ENCODE peak calls at places on chromosome 21, in five cellular contexts. N is AG04450, W is MM.1S, C is thyroid gland, Q is Karpas-422. U is an unnamed sample.
A peak's percentile ranks its signal among the peaks of the same experiment; 100 is the strongest.

GRCh38 chr21:29423521-29423920 is 124.8 kb downstream of the BACH1 start:
- DNase-seq in N (no peak), W (no peak), C (no peak), Q (no peak), U (no peak)

GRCh38 chr21:42865361-42866160 is 13.8 kb downstream of the WDR4 start:
- DNase-seq in N (no peak), W (no peak), C (peak; percentile 99), Q (no peak), U (no peak)

GRCh38 chr21:30189763-30190162 is 23.2 kb upstream of the CLDN17 start:
- DNase-seq in N (no peak), W (no peak), C (no peak), Q (no peak), U (no peak)

GRCh38 chr21:28688381-28688780 is 304.3 kb downstream of the LTN1 start:
- DNase-seq in N (no peak), W (no peak), C (no peak), Q (no peak), U (peak; percentile 33)

GRCh38 chr21:27645285-27645684 is 678.4 kb upstream of the ADAMTS5 start:
- DNase-seq in N (no peak), W (no peak), C (no peak), Q (no peak), U (peak; percentile 86)

GRCh38 chr21:42043201-42043895 is 27.8 kb upstream of the UMODL1 start:
- DNase-seq in N (no peak), W (no peak), C (no peak), Q (no peak), U (no peak)

GRCh38 chr21:42265229-42265812 is 46.4 kb downstream of the ABCG1 start:
- DNase-seq in N (no peak), W (no peak), C (no peak), Q (no peak), U (no peak)

GRCh38 chr21:42431196-42431595 is 27.5 kb downstream of the UBASH3A start:
- DNase-seq in N (no peak), W (no peak), C (no peak), Q (no peak), U (no peak)

GRCh38 chr21:33396966-33397365 is 6.2 kb upstream of the IFNGR2 start:
- DNase-seq in N (no peak), W (no peak), C (no peak), Q (no peak), U (no peak)

GRCh38 chr21:41742073-41742875 is 24.6 kb downstream of the RIPK4 start:
- DNase-seq in N (no peak), W (no peak), C (no peak), Q (no peak), U (no peak)

GRCh38 chr21:27643326-27643725 is 676.4 kb upstream of the ADAMTS5 start:
- DNase-seq in N (no peak), W (no peak), C (no peak), Q (no peak), U (no peak)

GRCh38 chr21:41952568-41953248 is 1.1 kb downstream of the C2CD2 start:
- DNase-seq in N (no peak), W (no peak), C (peak; percentile 24), Q (no peak), U (no peak)

GRCh38 chr21:41684381-41685245 is 82.2 kb downstream of the RIPK4 start:
- DNase-seq in N (peak; percentile 13), W (no peak), C (no peak), Q (no peak), U (no peak)

GRCh38 chr21:36113647-36114428 is 21.0 kb upstream of the CBR3 start:
- DNase-seq in N (no peak), W (peak; percentile 70), C (no peak), Q (peak; percentile 28), U (no peak)

GRCh38 chr21:33543505-33544129 is 779 bp downstream of the SON start:
- DNase-seq in N (no peak), W (no peak), C (peak; percentile 68), Q (peak; percentile 84), U (no peak)

GRCh38 chr21:42973309-42973990 is 912 bp upstream of the PKNOX1 start:
- DNase-seq in N (no peak), W (no peak), C (no peak), Q (no peak), U (no peak)

GRCh38 chr21:41441546-41441945 is 15.5 kb downstream of the MX1 start:
- DNase-seq in N (no peak), W (no peak), C (no peak), Q (no peak), U (no peak)

GRCh38 chr21:45420623-45421041 is 15.7 kb downstream of the COL18A1 start:
- DNase-seq in N (no peak), W (no peak), C (peak; percentile 96), Q (no peak), U (no peak)
- H3K27ac ChIP-seq in N (no peak overlapping the region), W (no peak overlapping the region), C (peak overlapping the region; percentile 99), Q (no peak overlapping the region), U (no peak overlapping the region)

GRCh38 chr21:44052830-44053226 is 40.7 kb downstream of the TRAPPC10 start:
- DNase-seq in N (no peak), W (no peak), C (peak; percentile 39), Q (no peak), U (no peak)
- H3K27ac ChIP-seq in N (no peak overlapping the region), W (no peak overlapping the region), C (peak overlapping the region; percentile 85), Q (no peak overlapping the region), U (no peak overlapping the region)

DNA sequence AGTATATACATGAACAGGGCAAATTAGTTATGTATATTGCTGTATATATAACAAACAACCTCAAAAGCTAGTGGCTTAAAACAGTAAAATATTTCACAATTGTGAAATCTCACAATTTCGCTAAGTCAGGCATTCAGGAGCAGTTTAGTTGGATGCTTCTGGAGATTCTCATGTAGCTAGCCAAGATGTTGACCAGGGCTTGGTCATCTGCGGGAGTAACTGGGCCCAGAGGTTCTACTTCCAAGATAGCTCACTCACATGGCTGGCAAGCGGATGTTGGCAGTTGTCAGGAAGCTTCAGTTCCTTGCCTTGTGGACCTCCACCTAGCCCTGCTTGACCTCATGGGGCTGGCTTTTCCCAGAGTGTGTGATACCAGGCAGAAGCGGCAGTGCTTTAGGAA is 95.6 kb downstream of the TTC3 start:
- DNase-seq in N (no peak), W (no peak), C (no peak), Q (no peak), U (no peak)
- H3K27ac ChIP-seq in N (no peak overlapping the region), W (no peak overlapping the region), C (no peak overlapping the region), Q (no peak overlapping the region), U (no peak overlapping the region)

DNA sequence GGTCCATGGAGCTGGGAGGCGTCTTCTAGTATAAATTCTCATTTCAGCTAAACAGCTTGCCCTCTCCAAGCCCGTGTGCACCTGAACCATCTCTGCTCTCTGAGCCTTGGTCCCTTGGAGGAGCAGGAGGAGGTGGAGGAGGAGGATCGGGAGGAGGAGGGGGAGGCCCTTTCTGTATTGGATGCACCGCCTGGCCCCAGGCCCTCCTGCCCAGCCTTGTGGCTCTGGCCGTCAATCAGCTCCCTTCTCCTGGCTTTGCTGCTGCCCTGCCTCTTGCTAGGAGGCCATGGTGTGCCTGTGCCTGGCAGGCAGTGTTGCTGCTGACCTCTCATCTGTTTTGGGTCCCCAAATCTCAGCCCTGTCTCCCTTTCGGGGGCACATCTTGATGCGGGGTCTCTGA is 9.0 kb downstream of the COL18A1 start:
- DNase-seq in N (no peak), W (no peak), C (no peak), Q (no peak), U (no peak)
- H3K27ac ChIP-seq in N (no peak overlapping the region), W (no peak overlapping the region), C (no peak overlapping the region), Q (no peak overlapping the region), U (no peak overlapping the region)

GRCh38 chr21:35045539-35046222 is 3.4 kb downstream of the RUNX1 start:
- DNase-seq in N (no peak), W (no peak), C (no peak), Q (no peak), U (no peak)

GRCh38 chr21:35044128-35044527 is 5.0 kb downstream of the RUNX1 start:
- DNase-seq in N (no peak), W (no peak), C (no peak), Q (no peak), U (no peak)

GRCh38 chr21:35041122-35041521 is 8.0 kb downstream of the RUNX1 start:
- DNase-seq in N (no peak), W (no peak), C (no peak), Q (peak; percentile 56), U (no peak)

GRCh38 chr21:35044770-35045538 is 4.1 kb downstream of the RUNX1 start:
- DNase-seq in N (no peak), W (no peak), C (no peak), Q (no peak), U (no peak)

DNA sequence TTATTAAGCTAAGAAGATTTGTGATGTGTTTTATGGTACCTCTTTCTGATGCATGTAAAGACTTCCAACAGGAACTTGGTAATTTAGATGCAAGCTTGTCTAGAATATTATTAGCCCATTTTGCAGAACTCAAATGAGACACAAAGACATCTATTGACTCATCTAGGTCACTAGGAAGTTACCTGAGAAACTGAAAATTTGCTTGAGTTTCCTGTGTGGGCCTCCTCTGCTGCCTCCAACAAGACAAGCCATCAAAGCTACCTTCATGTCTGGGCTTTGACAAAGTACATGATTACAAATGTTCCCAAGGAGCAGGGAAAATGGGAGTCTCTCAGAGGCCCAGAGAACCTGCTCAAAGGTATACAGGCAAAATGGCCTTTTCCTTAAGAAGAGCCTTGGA is 5.6 kb downstream of the RUNX1 start:
- DNase-seq in N (no peak), W (peak; percentile 76), C (no peak), Q (peak; percentile 60), U (no peak)
- H3K27ac ChIP-seq in N (no peak overlapping the region), W (no peak overlapping the region), C (no peak overlapping the region), Q (peak overlapping the region; percentile 69), U (no peak overlapping the region)

GRCh38 chr21:34857122-34857713 is 188.4 kb downstream of the CLIC6 start:
- DNase-seq in N (no peak), W (no peak), C (peak; percentile 29), Q (no peak), U (no peak)

GRCh38 chr21:34850166-34850695 is 181.4 kb downstream of the CLIC6 start:
- DNase-seq in N (no peak), W (no peak), C (no peak), Q (no peak), U (no peak)

GRCh38 chr21:34857874-34858273 is 189.1 kb downstream of the CLIC6 start:
- DNase-seq in N (no peak), W (no peak), C (no peak), Q (no peak), U (no peak)

GRCh38 chr21:34846601-34847112 is 177.9 kb downstream of the CLIC6 start:
- DNase-seq in N (peak; percentile 61), W (no peak), C (peak; percentile 68), Q (no peak), U (no peak)

DNA sequence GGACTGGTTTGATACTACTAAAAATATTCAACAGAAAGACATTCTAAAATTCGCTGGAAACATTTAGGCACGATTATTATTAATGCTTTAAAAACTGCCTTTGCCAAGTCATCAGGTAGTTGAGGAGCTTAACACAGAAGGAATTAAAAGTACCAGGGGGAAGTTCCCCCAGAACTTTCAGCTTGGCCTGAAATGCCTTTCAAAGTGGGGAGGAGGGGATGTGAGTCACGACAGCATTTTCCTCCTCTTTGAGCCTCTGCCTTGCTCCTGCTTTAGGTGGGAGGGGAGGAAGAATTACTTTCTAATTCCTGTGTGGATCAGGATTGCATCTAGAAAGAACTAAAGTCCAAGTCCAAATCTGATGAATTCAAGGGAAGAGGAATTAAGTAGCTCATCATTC is 183.6 kb downstream of the CLIC6 start:
- DNase-seq in N (no peak), W (no peak), C (no peak), Q (no peak), U (no peak)
- H3K27ac ChIP-seq in N (no peak overlapping the region), W (no peak overlapping the region), C (no peak overlapping the region), Q (no peak overlapping the region), U (no peak overlapping the region)

GRCh38 chr21:16976132-16976666 is 536.6 kb upstream of the CXADR start:
- DNase-seq in N (no peak), W (no peak), C (no peak), Q (no peak), U (no peak)
- H3K27ac ChIP-seq in N (no peak overlapping the region), W (no peak overlapping the region), C (peak overlapping the region; percentile 13), Q (no peak overlapping the region), U (peak overlapping the region; percentile 37)

GRCh38 chr21:32393677-32394001 is 827 bp upstream of the URB1 start:
- DNase-seq in N (no peak), W (no peak), C (no peak), Q (no peak), U (no peak)
- H3K27ac ChIP-seq in N (peak overlapping the region; percentile 22), W (peak overlapping the region; percentile 75), C (peak overlapping the region; percentile 73), Q (no peak overlapping the region), U (peak overlapping the region; percentile 83)